ENCODE peak calls at places on chromosomes 16 and 17, in ten cellular contexts. One of them, this sample, is unnamed. For H3K4me1, the result is how much of the 10 kb centered on the place peaks cover.

GRCh38 chr17:59154721-59155438 is at the start of gene SKA2:
- DNase-seq in breast epithelium: peak
- DNase-seq in upper lobe of left lung: peak
- DNase-seq in spleen: peak
- DNase-seq in vagina: no peak
- DNase-seq in sigmoid colon: peak
- DNase-seq in GM23338: peak
- DNase-seq in SK-N-SH: peak
- DNase-seq in HCT116: no peak
- DNase-seq in K562: peak
- DNase-seq in this sample: peak

GRCh38 chr17:63366238-63366561 is 79.9 kb downstream of the CYB561 start:
- DNase-seq in breast epithelium: no peak
- DNase-seq in upper lobe of left lung: no peak
- DNase-seq in spleen: no peak
- DNase-seq in vagina: no peak
- DNase-seq in sigmoid colon: no peak
- DNase-seq in GM23338: no peak
- DNase-seq in SK-N-SH: no peak
- DNase-seq in HCT116: no peak
- DNase-seq in K562: no peak
- DNase-seq in this sample: no peak

GRCh38 chr17:47630614-47631013 is 19.1 kb upstream of the KPNB1 start:
- DNase-seq in breast epithelium: no peak
- DNase-seq in upper lobe of left lung: no peak
- DNase-seq in spleen: no peak
- DNase-seq in vagina: no peak
- DNase-seq in sigmoid colon: no peak
- DNase-seq in GM23338: no peak
- DNase-seq in SK-N-SH: peak
- DNase-seq in HCT116: no peak
- DNase-seq in K562: no peak
- DNase-seq in this sample: no peak

GRCh38 chr17:81037026-81037782 is 2.3 kb downstream of the BAIAP2 start:
- DNase-seq in breast epithelium: peak
- DNase-seq in upper lobe of left lung: peak
- DNase-seq in spleen: peak
- DNase-seq in vagina: no peak
- DNase-seq in sigmoid colon: peak
- DNase-seq in GM23338: no peak
- DNase-seq in SK-N-SH: no peak
- DNase-seq in HCT116: no peak
- DNase-seq in K562: no peak
- DNase-seq in this sample: no peak

GRCh38 chr16:4847774-4848587 is 700 bp downstream of the UBN1 start:
- DNase-seq in breast epithelium: peak
- DNase-seq in upper lobe of left lung: peak
- DNase-seq in spleen: peak
- DNase-seq in vagina: peak
- DNase-seq in sigmoid colon: peak
- DNase-seq in GM23338: peak
- DNase-seq in SK-N-SH: peak
- DNase-seq in HCT116: no peak
- DNase-seq in K562: peak
- DNase-seq in this sample: no peak

GRCh38 chr16:85395913-85396878 is 216.9 kb upstream of the GSE1 start:
- DNase-seq in breast epithelium: no peak
- DNase-seq in upper lobe of left lung: peak
- DNase-seq in spleen: peak
- DNase-seq in vagina: no peak
- DNase-seq in sigmoid colon: peak
- DNase-seq in GM23338: no peak
- DNase-seq in SK-N-SH: peak
- DNase-seq in HCT116: no peak
- DNase-seq in K562: no peak
- DNase-seq in this sample: no peak

GRCh38 chr17:29190039-29190438 is 9.8 kb upstream of the MYO18A start:
- DNase-seq in breast epithelium: no peak
- DNase-seq in upper lobe of left lung: no peak
- DNase-seq in spleen: no peak
- DNase-seq in vagina: no peak
- DNase-seq in sigmoid colon: no peak
- DNase-seq in GM23338: no peak
- DNase-seq in SK-N-SH: no peak
- DNase-seq in HCT116: no peak
- DNase-seq in K562: no peak
- DNase-seq in this sample: no peak

GRCh38 chr17:60139438-60140285 is 10.1 kb upstream of the CA4 start:
- DNase-seq in breast epithelium: peak
- DNase-seq in upper lobe of left lung: peak
- DNase-seq in spleen: peak
- DNase-seq in vagina: no peak
- DNase-seq in sigmoid colon: peak
- DNase-seq in GM23338: peak
- DNase-seq in SK-N-SH: no peak
- DNase-seq in HCT116: peak
- DNase-seq in K562: peak
- DNase-seq in this sample: no peak

GRCh38 chr16:18853694-18854093 is 52.3 kb upstream of the ARL6IP1 start:
- DNase-seq in breast epithelium: no peak
- DNase-seq in upper lobe of left lung: no peak
- DNase-seq in spleen: no peak
- DNase-seq in vagina: no peak
- DNase-seq in sigmoid colon: no peak
- DNase-seq in GM23338: no peak
- DNase-seq in SK-N-SH: no peak
- DNase-seq in HCT116: no peak
- DNase-seq in K562: no peak
- DNase-seq in this sample: no peak

GRCh38 chr17:57544381-57544780 is 200.7 kb downstream of the CCDC182 start:
- DNase-seq in breast epithelium: no peak
- DNase-seq in upper lobe of left lung: no peak
- DNase-seq in spleen: no peak
- DNase-seq in vagina: no peak
- DNase-seq in sigmoid colon: no peak
- DNase-seq in GM23338: no peak
- DNase-seq in SK-N-SH: peak
- DNase-seq in HCT116: no peak
- DNase-seq in K562: no peak
- DNase-seq in this sample: no peak

GRCh38 chr16:2238396-2239230 is 2.4 kb downstream of the DNASE1L2 start:
- DNase-seq in breast epithelium: no peak
- DNase-seq in upper lobe of left lung: peak
- DNase-seq in spleen: no peak
- DNase-seq in vagina: no peak
- DNase-seq in sigmoid colon: no peak
- DNase-seq in GM23338: peak
- DNase-seq in SK-N-SH: peak
- DNase-seq in HCT116: no peak
- DNase-seq in K562: no peak
- DNase-seq in this sample: no peak

DNA sequence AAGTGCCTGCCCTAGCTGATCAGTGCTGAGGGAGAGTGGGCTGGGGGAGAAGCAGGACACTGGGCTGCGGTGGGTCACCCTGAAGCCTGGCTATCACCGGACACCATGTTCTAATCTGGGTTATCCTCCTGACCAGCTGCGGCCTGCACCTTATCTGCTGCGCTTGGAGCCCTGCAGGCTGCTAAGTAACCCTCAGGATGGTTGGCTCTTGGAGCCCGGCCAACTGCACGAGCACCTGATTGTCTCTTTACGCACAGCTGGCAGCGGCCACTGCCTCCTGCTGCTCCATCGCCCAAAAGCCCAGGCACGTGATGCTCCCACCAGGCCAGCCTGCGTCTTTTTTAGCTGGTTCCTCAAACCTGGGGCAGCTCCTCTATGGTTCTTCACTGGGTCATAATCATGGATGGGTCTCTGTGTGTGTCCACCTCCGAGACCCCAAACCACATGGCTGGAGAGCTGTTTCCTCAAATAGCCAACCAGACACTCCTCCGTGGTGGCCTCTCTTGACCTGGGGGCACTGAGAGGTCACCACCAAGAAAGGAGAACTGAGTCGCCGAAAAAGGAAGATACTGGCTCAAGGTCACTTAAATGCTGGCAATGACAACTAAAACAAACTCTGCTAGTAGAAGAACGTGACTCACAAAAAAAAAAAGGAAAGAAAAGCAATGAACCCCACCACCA is 21.7 kb downstream of the SPHK1 start:
- DNase-seq in breast epithelium: no peak
- DNase-seq in upper lobe of left lung: no peak
- DNase-seq in spleen: peak
- DNase-seq in vagina: no peak
- DNase-seq in sigmoid colon: no peak
- DNase-seq in GM23338: no peak
- DNase-seq in SK-N-SH: peak
- DNase-seq in HCT116: no peak
- DNase-seq in K562: peak
- DNase-seq in this sample: no peak
- TF ChIP-seq POLR2AphosphoS5 in breast epithelium: no peak
- TF ChIP-seq POLR2AphosphoS5 in upper lobe of left lung: no peak
- TF ChIP-seq POLR2AphosphoS5 in spleen: no peak
- TF ChIP-seq POLR2AphosphoS5 in vagina: no peak
- TF ChIP-seq POLR2AphosphoS5 in sigmoid colon: no peak
- TF ChIP-seq POLR2AphosphoS5 in GM23338: no peak
- TF ChIP-seq POLR2AphosphoS5 in SK-N-SH: no peak
- TF ChIP-seq POLR2AphosphoS5 in HCT116: no peak
- TF ChIP-seq POLR2AphosphoS5 in K562: peak
- TF ChIP-seq POLR2AphosphoS5 in this sample: no peak

GRCh38 chr16:9097266-9098219 is 6.1 kb downstream of the HAPSTR1 start:
- DNase-seq in breast epithelium: no peak
- DNase-seq in upper lobe of left lung: no peak
- DNase-seq in spleen: no peak
- DNase-seq in vagina: no peak
- DNase-seq in sigmoid colon: no peak
- DNase-seq in GM23338: no peak
- DNase-seq in SK-N-SH: no peak
- DNase-seq in HCT116: no peak
- DNase-seq in K562: no peak
- DNase-seq in this sample: no peak
- H3K4me1 ChIP-seq in breast epithelium: under half
- H3K4me1 ChIP-seq in upper lobe of left lung: half or more
- H3K4me1 ChIP-seq in spleen: half or more
- H3K4me1 ChIP-seq in vagina: half or more
- H3K4me1 ChIP-seq in sigmoid colon: half or more
- H3K4me1 ChIP-seq in GM23338: under half
- H3K4me1 ChIP-seq in SK-N-SH: under half
- H3K4me1 ChIP-seq in HCT116: half or more
- H3K4me1 ChIP-seq in K562: under half
- H3K4me1 ChIP-seq in this sample: half or more

DNA sequence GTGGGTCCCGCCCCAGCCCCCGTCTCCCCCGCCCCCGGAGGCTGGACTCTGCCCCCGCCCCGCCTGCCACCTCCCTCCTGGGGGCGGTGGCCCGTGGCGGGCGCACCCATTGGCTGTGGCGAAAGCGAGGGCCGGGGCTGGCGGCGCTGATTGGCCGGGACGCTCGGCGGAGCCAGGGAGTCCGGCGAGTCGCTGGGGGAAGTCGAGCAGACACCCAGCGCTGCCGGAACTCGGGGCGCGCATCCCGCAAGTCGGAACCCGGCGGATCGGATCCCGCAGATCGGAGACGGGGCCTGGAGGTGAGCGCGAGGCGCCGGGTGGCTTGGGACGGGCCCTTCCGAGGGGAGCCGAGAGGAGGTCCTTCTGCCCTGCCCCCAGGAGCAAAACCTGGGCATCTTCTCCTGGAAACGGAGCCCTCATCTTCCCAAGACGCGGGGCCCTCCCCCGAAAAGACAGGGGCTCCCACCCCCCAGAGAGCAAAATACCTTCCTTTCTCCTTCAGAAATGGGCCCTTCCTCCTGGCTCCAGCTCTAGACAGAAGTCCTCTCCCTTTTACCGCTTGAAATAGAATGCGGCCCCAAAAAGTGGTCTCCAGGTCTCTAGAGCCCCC is at the start of gene ABAT:
- DNase-seq in breast epithelium: peak
- DNase-seq in upper lobe of left lung: peak
- DNase-seq in spleen: peak
- DNase-seq in vagina: peak
- DNase-seq in sigmoid colon: peak
- DNase-seq in GM23338: peak
- DNase-seq in SK-N-SH: peak
- DNase-seq in HCT116: peak
- DNase-seq in K562: peak
- DNase-seq in this sample: no peak
- TF ChIP-seq POLR2AphosphoS5 in breast epithelium: peak
- TF ChIP-seq POLR2AphosphoS5 in upper lobe of left lung: peak
- TF ChIP-seq POLR2AphosphoS5 in spleen: peak
- TF ChIP-seq POLR2AphosphoS5 in vagina: peak
- TF ChIP-seq POLR2AphosphoS5 in sigmoid colon: peak
- TF ChIP-seq POLR2AphosphoS5 in GM23338: peak
- TF ChIP-seq POLR2AphosphoS5 in SK-N-SH: no peak
- TF ChIP-seq POLR2AphosphoS5 in HCT116: no peak
- TF ChIP-seq POLR2AphosphoS5 in K562: no peak
- TF ChIP-seq POLR2AphosphoS5 in this sample: no peak

DNA sequence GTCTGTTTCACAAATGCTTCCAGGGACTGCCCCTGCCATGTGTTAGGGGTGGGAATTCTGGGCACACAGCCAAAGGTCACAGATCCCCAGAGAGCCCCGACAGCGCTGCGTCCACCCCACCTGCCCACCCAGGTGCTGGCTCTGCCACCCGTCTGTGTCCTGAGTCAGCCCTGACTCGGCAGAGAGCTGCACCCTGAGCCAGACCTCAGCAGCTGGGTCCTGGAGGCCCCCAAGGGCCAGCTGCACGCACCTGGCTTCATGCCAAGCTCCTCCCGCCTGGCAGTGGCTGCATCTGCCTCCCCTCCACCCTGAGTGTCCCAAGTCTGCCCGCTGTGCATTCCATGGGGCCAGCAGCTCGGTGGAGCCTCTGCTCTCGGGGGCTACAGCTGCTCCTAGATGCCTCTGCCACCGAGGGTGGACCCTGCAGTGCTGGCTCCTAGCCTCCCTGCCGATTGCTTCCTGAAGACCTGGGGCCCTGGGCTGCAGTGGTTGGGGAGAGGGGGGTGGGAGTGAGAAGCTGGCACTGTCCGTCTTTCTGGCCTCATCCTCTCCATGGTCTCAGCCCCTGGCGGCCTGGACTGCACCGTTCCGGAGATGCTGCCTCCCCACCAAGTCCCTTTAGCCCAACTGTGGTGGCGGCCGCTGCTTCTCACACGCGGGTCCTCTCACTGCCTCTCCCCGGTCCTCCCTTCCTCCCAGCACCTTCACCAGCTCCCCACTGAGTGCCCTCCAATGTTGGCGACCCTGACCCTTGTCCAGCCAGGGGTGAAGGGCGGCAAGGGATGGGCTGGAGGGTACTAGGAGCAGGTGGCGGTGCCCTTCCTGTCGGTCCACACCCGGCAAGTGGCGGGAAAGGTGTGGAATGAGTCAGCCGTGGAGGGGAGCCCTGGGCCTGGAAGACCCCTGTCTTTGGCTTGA is 3.0 kb downstream of the SECTM1 start:
- DNase-seq in breast epithelium: no peak
- DNase-seq in upper lobe of left lung: peak
- DNase-seq in spleen: peak
- DNase-seq in vagina: no peak
- DNase-seq in sigmoid colon: no peak
- DNase-seq in GM23338: no peak
- DNase-seq in SK-N-SH: peak
- DNase-seq in HCT116: no peak
- DNase-seq in K562: peak
- DNase-seq in this sample: no peak
- H3K4me1 ChIP-seq in breast epithelium: under half
- H3K4me1 ChIP-seq in upper lobe of left lung: under half
- H3K4me1 ChIP-seq in spleen: half or more
- H3K4me1 ChIP-seq in vagina: under half
- H3K4me1 ChIP-seq in sigmoid colon: half or more
- H3K4me1 ChIP-seq in GM23338: under half
- H3K4me1 ChIP-seq in SK-N-SH: under half
- H3K4me1 ChIP-seq in HCT116: half or more
- H3K4me1 ChIP-seq in K562: under half
- H3K4me1 ChIP-seq in this sample: half or more

GRCh38 chr16:24977673-24978065 is 37.5 kb downstream of the ARHGAP17 start:
- DNase-seq in breast epithelium: no peak
- DNase-seq in upper lobe of left lung: no peak
- DNase-seq in spleen: no peak
- DNase-seq in vagina: no peak
- DNase-seq in sigmoid colon: no peak
- DNase-seq in GM23338: peak
- DNase-seq in SK-N-SH: no peak
- DNase-seq in HCT116: no peak
- DNase-seq in K562: no peak
- DNase-seq in this sample: no peak
- TF ChIP-seq POLR2AphosphoS5 in breast epithelium: no peak
- TF ChIP-seq POLR2AphosphoS5 in upper lobe of left lung: no peak
- TF ChIP-seq POLR2AphosphoS5 in spleen: no peak
- TF ChIP-seq POLR2AphosphoS5 in vagina: no peak
- TF ChIP-seq POLR2AphosphoS5 in sigmoid colon: no peak
- TF ChIP-seq POLR2AphosphoS5 in GM23338: no peak
- TF ChIP-seq POLR2AphosphoS5 in SK-N-SH: no peak
- TF ChIP-seq POLR2AphosphoS5 in HCT116: no peak
- TF ChIP-seq POLR2AphosphoS5 in K562: no peak
- TF ChIP-seq POLR2AphosphoS5 in this sample: no peak